ENCODE peak calls at places on chromosome 16, in five cellular contexts. Y, X, W, N and I are unnamed samples.

GRCh38 chr16:17104654-17105053 is 366.1 kb downstream of the XYLT1 start:
- DNase-seq in Y (no peak), X (no peak), W (no peak), N (no peak), I (no peak)

GRCh38 chr16:83847371-83848225 is 39.8 kb downstream of the HSBP1 start:
- DNase-seq in Y (no peak), X (no peak), W (no peak), N (no peak), I (peak; percentile 11)

GRCh38 chr16:1097800-1098199 is 1.8 kb upstream of the C1QTNF8 start:
- DNase-seq in Y (no peak), X (no peak), W (peak; percentile 86), N (no peak), I (no peak)

GRCh38 chr16:58842746-58843145 is 108.6 kb upstream of the GOT2 start:
- DNase-seq in Y (no peak), X (no peak), W (no peak), N (no peak), I (no peak)

GRCh38 chr16:56888806-56889205 is 23.8 kb downstream of the SLC12A3 start:
- DNase-seq in Y (no peak), X (no peak), W (no peak), N (no peak), I (no peak)

GRCh38 chr16:24853830-24854229 is 8.1 kb downstream of the SLC5A11 start:
- DNase-seq in Y (peak; percentile 42), X (no peak), W (no peak), N (peak; percentile 80), I (no peak)

GRCh38 chr16:84020353-84020752 is 22.2 kb downstream of the SLC38A8 start:
- DNase-seq in Y (no peak), X (no peak), W (no peak), N (no peak), I (no peak)

GRCh38 chr16:88497561-88498420 is 44.7 kb downstream of the ZFPM1 start:
- DNase-seq in Y (no peak), X (no peak), W (no peak), N (no peak), I (no peak)

GRCh38 chr16:10752843-10753523 is 9.3 kb downstream of the NUBP1 start:
- DNase-seq in Y (no peak), X (no peak), W (no peak), N (no peak), I (no peak)

GRCh38 chr16:84816485-84816884 is 3.3 kb upstream of the CRISPLD2 start:
- DNase-seq in Y (no peak), X (no peak), W (no peak), N (no peak), I (no peak)

GRCh38 chr16:87259431-87259830 is 57.8 kb downstream of the C16orf95 start:
- DNase-seq in Y (no peak), X (no peak), W (no peak), N (no peak), I (no peak)